ENCODE peak calls at places on chromosome 21, in four cellular contexts. One of them, this sample, is unnamed.
A peak's percentile ranks its signal among the peaks of the same experiment; 100 is the strongest.

GRCh38 chr21:38956791-38957571 is 151.3 kb downstream of the ETS2 start:
- DNase-seq in cardiac muscle cell: peak; percentile 86
- DNase-seq in lower leg skin: no peak
- DNase-seq in A549: no peak
- DNase-seq in this sample: no peak

GRCh38 chr21:41152149-41152548 is 15.8 kb upstream of the BACE2 start:
- DNase-seq in cardiac muscle cell: no peak
- DNase-seq in lower leg skin: no peak
- DNase-seq in A549: no peak
- DNase-seq in this sample: no peak

GRCh38 chr21:37017951-37018679 is 11.6 kb downstream of the RIPPLY3 start:
- DNase-seq in cardiac muscle cell: no peak
- DNase-seq in lower leg skin: peak; percentile 72
- DNase-seq in A549: no peak
- DNase-seq in this sample: no peak

GRCh38 chr21:44552136-44552535 is 831 bp upstream of the KRTAP10-2 start:
- DNase-seq in cardiac muscle cell: no peak
- DNase-seq in lower leg skin: peak; percentile 53
- DNase-seq in A549: no peak
- DNase-seq in this sample: peak; percentile 8

GRCh38 chr21:43717166-43717853 is 1.6 kb upstream of the PDXK start:
- DNase-seq in cardiac muscle cell: no peak
- DNase-seq in lower leg skin: no peak
- DNase-seq in A549: no peak
- DNase-seq in this sample: no peak

GRCh38 chr21:42469272-42469671 is 26.8 kb downstream of the RSPH1 start:
- DNase-seq in cardiac muscle cell: no peak
- DNase-seq in lower leg skin: no peak
- DNase-seq in A549: no peak
- DNase-seq in this sample: no peak

GRCh38 chr21:42724226-42724920 is 71.0 kb downstream of the PDE9A start:
- DNase-seq in cardiac muscle cell: no peak
- DNase-seq in lower leg skin: peak; percentile 81
- DNase-seq in A549: peak; percentile 15
- DNase-seq in this sample: no peak

GRCh38 chr21:45542242-45542666 is at the start of gene SLC19A1:
- DNase-seq in cardiac muscle cell: peak; percentile 79
- DNase-seq in lower leg skin: peak; percentile 92
- DNase-seq in A549: peak; percentile 77
- DNase-seq in this sample: peak; percentile 56

GRCh38 chr21:44613386-44614155 is 1.7 kb downstream of the KRTAP10-8 start:
- DNase-seq in cardiac muscle cell: no peak
- DNase-seq in lower leg skin: no peak
- DNase-seq in A549: no peak
- DNase-seq in this sample: no peak

GRCh38 chr21:41952568-41953248 is 1.1 kb downstream of the C2CD2 start:
- DNase-seq in cardiac muscle cell: no peak
- DNase-seq in lower leg skin: no peak
- DNase-seq in A549: no peak
- DNase-seq in this sample: no peak

GRCh38 chr21:41360072-41360821 is 1.6 kb upstream of the MX2 start:
- DNase-seq in cardiac muscle cell: peak; percentile 24
- DNase-seq in lower leg skin: peak; percentile 93
- DNase-seq in A549: no peak
- DNase-seq in this sample: no peak

GRCh38 chr21:28624626-28625025 is 368.1 kb downstream of the LTN1 start:
- DNase-seq in cardiac muscle cell: no peak
- DNase-seq in lower leg skin: no peak
- DNase-seq in A549: no peak
- DNase-seq in this sample: no peak

GRCh38 chr21:37986751-37987399 is 70.6 kb upstream of the KCNJ6 start:
- DNase-seq in cardiac muscle cell: no peak
- DNase-seq in lower leg skin: no peak
- DNase-seq in A549: no peak
- DNase-seq in this sample: no peak

GRCh38 chr21:45590726-45591618 is 48.7 kb upstream of the SLC19A1 start:
- DNase-seq in cardiac muscle cell: no peak
- DNase-seq in lower leg skin: peak; percentile 84
- DNase-seq in A549: peak; percentile 25
- DNase-seq in this sample: no peak

GRCh38 chr21:35840197-35840799 is 220.0 kb downstream of the SETD4 start:
- DNase-seq in cardiac muscle cell: peak; percentile 73
- DNase-seq in lower leg skin: no peak
- DNase-seq in A549: peak; percentile 5
- DNase-seq in this sample: peak; percentile 35

GRCh38 chr21:40015818-40016217 is 148.6 kb downstream of the PCP4 start:
- DNase-seq in cardiac muscle cell: no peak
- DNase-seq in lower leg skin: peak; percentile 37
- DNase-seq in A549: no peak
- DNase-seq in this sample: no peak

GRCh38 chr21:17613242-17613676 is 558 bp upstream of the BTG3 start:
- DNase-seq in cardiac muscle cell: no peak
- DNase-seq in lower leg skin: peak; percentile 91
- DNase-seq in A549: no peak
- DNase-seq in this sample: no peak

GRCh38 chr21:18204931-18205330 is 39.7 kb upstream of the CHODL start:
- DNase-seq in cardiac muscle cell: peak; percentile 35
- DNase-seq in lower leg skin: no peak
- DNase-seq in A549: no peak
- DNase-seq in this sample: no peak

GRCh38 chr21:44709426-44710293 is 1.7 kb downstream of the TSPEAR start:
- DNase-seq in cardiac muscle cell: peak; percentile 66
- DNase-seq in lower leg skin: peak; percentile 82
- DNase-seq in A549: no peak
- DNase-seq in this sample: no peak

GRCh38 chr21:28135646-28136045 is 857.0 kb downstream of the LTN1 start:
- DNase-seq in cardiac muscle cell: no peak
- DNase-seq in lower leg skin: no peak
- DNase-seq in A549: no peak
- DNase-seq in this sample: no peak

GRCh38 chr21:32140212-32141008 is 138.4 kb downstream of the MIS18A start:
- DNase-seq in cardiac muscle cell: no peak
- DNase-seq in lower leg skin: no peak
- DNase-seq in A549: no peak
- DNase-seq in this sample: no peak

GRCh38 chr21:41766883-41767605 is at the start of gene RIPK4:
- DNase-seq in cardiac muscle cell: peak; percentile 81
- DNase-seq in lower leg skin: peak; percentile 92
- DNase-seq in A549: peak; percentile 60
- DNase-seq in this sample: peak; percentile 84

GRCh38 chr21:45001134-45002095 is 61.6 kb downstream of the SLX9 start:
- DNase-seq in cardiac muscle cell: no peak
- DNase-seq in lower leg skin: peak; percentile 92
- DNase-seq in A549: peak; percentile 18
- DNase-seq in this sample: no peak

GRCh38 chr21:33261635-33262034 is 4.5 kb upstream of the IL10RB start:
- DNase-seq in cardiac muscle cell: no peak
- DNase-seq in lower leg skin: no peak
- DNase-seq in A549: no peak
- DNase-seq in this sample: no peak

GRCh38 chr21:41438425-41439113 is 12.5 kb downstream of the MX1 start:
- DNase-seq in cardiac muscle cell: no peak
- DNase-seq in lower leg skin: peak; percentile 84
- DNase-seq in A549: no peak
- DNase-seq in this sample: no peak

GRCh38 chr21:37531402-37532042 is 164.9 kb downstream of the DYRK1A start:
- DNase-seq in cardiac muscle cell: no peak
- DNase-seq in lower leg skin: no peak
- DNase-seq in A549: no peak
- DNase-seq in this sample: no peak

GRCh38 chr21:23008803-23009202 is 2010.6 kb downstream of the NCAM2 start:
- DNase-seq in cardiac muscle cell: no peak
- DNase-seq in lower leg skin: no peak
- DNase-seq in A549: no peak
- DNase-seq in this sample: no peak

GRCh38 chr21:42063578-42064521 is 7.3 kb upstream of the UMODL1 start:
- DNase-seq in cardiac muscle cell: no peak
- DNase-seq in lower leg skin: no peak
- DNase-seq in A549: no peak
- DNase-seq in this sample: no peak

GRCh38 chr21:33025106-33025470 is 647 bp upstream of the OLIG2 start:
- DNase-seq in cardiac muscle cell: no peak
- DNase-seq in lower leg skin: peak; percentile 49
- DNase-seq in A549: no peak
- DNase-seq in this sample: no peak

GRCh38 chr21:46633561-46633960 is 1.9 kb upstream of the PRMT2 start:
- DNase-seq in cardiac muscle cell: no peak
- DNase-seq in lower leg skin: no peak
- DNase-seq in A549: no peak
- DNase-seq in this sample: no peak

GRCh38 chr21:46635324-46636180 is at the start of gene PRMT2:
- DNase-seq in cardiac muscle cell: peak; percentile 98
- DNase-seq in lower leg skin: peak; percentile 99
- DNase-seq in A549: peak; percentile 93
- DNase-seq in this sample: peak; percentile 99

GRCh38 chr21:46636181-46636512 is 673 bp downstream of the PRMT2 start:
- DNase-seq in cardiac muscle cell: no peak
- DNase-seq in lower leg skin: no peak
- DNase-seq in A549: no peak
- DNase-seq in this sample: no peak

GRCh38 chr21:46634427-46634826 is 1.0 kb upstream of the PRMT2 start:
- DNase-seq in cardiac muscle cell: no peak
- DNase-seq in lower leg skin: no peak
- DNase-seq in A549: no peak
- DNase-seq in this sample: no peak

GRCh38 chr21:46634966-46635323 is 529 bp upstream of the PRMT2 start:
- DNase-seq in cardiac muscle cell: peak; percentile 76
- DNase-seq in lower leg skin: no peak
- DNase-seq in A549: peak; percentile 31
- DNase-seq in this sample: no peak
- TF ChIP-seq CTCF in cardiac muscle cell: peak; percentile 36
- TF ChIP-seq CTCF in lower leg skin: no peak
- TF ChIP-seq CTCF in A549: no peak
- TF ChIP-seq CTCF in this sample: peak; percentile 21

DNA sequence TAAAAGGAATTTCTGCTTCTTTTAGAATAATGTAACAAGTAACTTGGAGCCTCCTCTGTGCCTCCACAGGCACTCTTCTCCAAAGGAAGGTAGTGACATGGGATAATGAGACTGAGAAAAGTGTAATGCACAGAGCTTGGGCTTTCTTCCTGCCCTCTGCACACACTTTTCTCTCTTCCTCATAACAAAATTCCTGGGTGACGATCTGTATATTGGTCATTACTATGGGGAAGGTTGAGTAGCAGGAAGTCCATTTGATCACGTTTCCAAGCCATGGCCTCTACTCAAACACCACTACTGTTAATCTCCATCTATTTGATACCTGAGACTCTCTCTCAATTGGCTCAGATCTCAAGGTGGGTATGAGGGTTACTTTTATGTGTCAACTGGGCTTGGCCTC is 113.9 kb downstream of the GRIK1 start:
- DNase-seq in cardiac muscle cell: no peak
- DNase-seq in lower leg skin: no peak
- DNase-seq in A549: no peak
- DNase-seq in this sample: no peak
- TF ChIP-seq CTCF in cardiac muscle cell: no peak
- TF ChIP-seq CTCF in lower leg skin: no peak
- TF ChIP-seq CTCF in A549: no peak
- TF ChIP-seq CTCF in this sample: no peak

GRCh38 chr21:15063081-15063820 is 1.5 kb downstream of the NRIP1 start:
- DNase-seq in cardiac muscle cell: peak; percentile 37
- DNase-seq in lower leg skin: no peak
- DNase-seq in A549: no peak
- DNase-seq in this sample: no peak
- TF ChIP-seq CTCF in cardiac muscle cell: no peak
- TF ChIP-seq CTCF in lower leg skin: no peak
- TF ChIP-seq CTCF in A549: no peak
- TF ChIP-seq CTCF in this sample: no peak

DNA sequence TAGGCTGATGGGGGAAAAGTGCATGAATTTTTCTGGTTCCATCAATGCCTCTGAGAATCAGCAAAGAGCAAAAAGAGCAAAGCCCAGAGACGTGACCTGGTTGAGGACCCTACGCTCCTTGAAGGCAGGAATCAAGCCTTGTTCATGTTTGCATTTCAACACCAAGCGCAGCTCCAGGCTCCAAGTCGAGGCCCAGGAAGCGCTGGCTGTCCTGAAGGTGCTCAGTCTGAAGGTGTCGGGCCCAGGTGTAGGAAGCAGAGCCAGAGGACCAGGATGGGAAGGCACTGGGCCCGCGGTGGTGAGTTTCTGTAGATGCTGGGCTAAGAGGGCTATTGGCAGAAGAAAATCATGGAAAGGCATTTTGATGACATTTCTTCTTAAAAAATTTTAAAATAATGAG is 25.6 kb upstream of the KCNE2 start:
- DNase-seq in cardiac muscle cell: no peak
- DNase-seq in lower leg skin: peak; percentile 39
- DNase-seq in A549: no peak
- DNase-seq in this sample: no peak
- TF ChIP-seq CTCF in cardiac muscle cell: no peak
- TF ChIP-seq CTCF in lower leg skin: no peak
- TF ChIP-seq CTCF in A549: no peak
- TF ChIP-seq CTCF in this sample: no peak

DNA sequence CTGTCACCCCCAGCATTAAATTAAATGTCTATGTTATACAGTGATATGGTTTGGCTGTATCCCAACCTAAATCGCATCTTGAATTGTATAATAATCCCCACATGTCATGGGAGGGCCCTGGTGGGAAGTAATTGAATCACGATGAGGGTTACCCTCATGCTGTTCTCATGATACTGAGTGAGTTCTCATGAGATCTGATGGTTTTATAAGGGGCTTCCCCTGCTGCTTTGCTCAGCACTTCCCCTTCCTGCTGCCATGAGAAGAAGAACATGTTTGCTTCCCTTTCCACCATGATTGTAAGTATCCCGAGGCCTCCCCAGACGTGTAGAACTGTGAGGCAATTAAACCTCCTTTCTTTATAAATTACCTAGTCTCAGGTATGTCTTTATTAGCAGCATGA is 445.7 kb downstream of the MRPL39 start:
- DNase-seq in cardiac muscle cell: no peak
- DNase-seq in lower leg skin: no peak
- DNase-seq in A549: no peak
- DNase-seq in this sample: no peak
- TF ChIP-seq CTCF in cardiac muscle cell: no peak
- TF ChIP-seq CTCF in lower leg skin: no peak
- TF ChIP-seq CTCF in A549: no peak
- TF ChIP-seq CTCF in this sample: no peak

This sample was measured in progenitor cell of endocrine pancreas.